ENCODE peak calls at places on chromosome 9, in five cellular contexts. One of them, this sample, is unnamed.

GRCh38 chr9:135343733-135344522 is 135.7 kb upstream of the PPP1R26 start:
- DNase-seq in suprapubic skin: no peak
- DNase-seq in A549: peak; percentile 34
- DNase-seq in K562: peak; percentile 70
- DNase-seq in stomach: peak; percentile 68
- DNase-seq in this sample: no peak

GRCh38 chr9:34742710-34743109 is 32.8 kb upstream of the CCL21 start:
- DNase-seq in A549: no peak
- DNase-seq in suprapubic skin: no peak
- DNase-seq in K562: no peak
- DNase-seq in stomach: no peak
- DNase-seq in this sample: no peak

GRCh38 chr9:4277531-4277991 is 22.3 kb downstream of the GLIS3 start:
- DNase-seq in K562: no peak
- DNase-seq in A549: peak; percentile 70
- DNase-seq in stomach: no peak
- DNase-seq in suprapubic skin: no peak
- DNase-seq in this sample: no peak

GRCh38 chr9:95615246-95615645 is 98.5 kb upstream of the PTCH1 start:
- DNase-seq in K562: no peak
- DNase-seq in A549: no peak
- DNase-seq in suprapubic skin: no peak
- DNase-seq in stomach: no peak
- DNase-seq in this sample: no peak

GRCh38 chr9:2093920-2094597 is 78.9 kb downstream of the SMARCA2 start:
- DNase-seq in A549: peak; percentile 17
- DNase-seq in suprapubic skin: no peak
- DNase-seq in stomach: no peak
- DNase-seq in K562: no peak
- DNase-seq in this sample: no peak

GRCh38 chr9:129291041-129291501 is 113.0 kb upstream of the IER5L start:
- DNase-seq in suprapubic skin: peak; percentile 53
- DNase-seq in K562: no peak
- DNase-seq in A549: no peak
- DNase-seq in stomach: no peak
- DNase-seq in this sample: no peak

GRCh38 chr9:131627326-131627845 is 82.1 kb downstream of the PRRT1B start:
- DNase-seq in suprapubic skin: no peak
- DNase-seq in A549: no peak
- DNase-seq in stomach: no peak
- DNase-seq in K562: no peak
- DNase-seq in this sample: no peak

GRCh38 chr9:98484218-98484617 is 224.5 kb downstream of the GABBR2 start:
- DNase-seq in K562: no peak
- DNase-seq in suprapubic skin: no peak
- DNase-seq in stomach: no peak
- DNase-seq in A549: peak; percentile 12
- DNase-seq in this sample: no peak

GRCh38 chr9:80320916-80321315 is 749.2 kb downstream of the TLE4 start:
- DNase-seq in suprapubic skin: no peak
- DNase-seq in A549: no peak
- DNase-seq in K562: no peak
- DNase-seq in stomach: no peak
- DNase-seq in this sample: no peak

GRCh38 chr9:107888773-107889227 is 399.2 kb upstream of the KLF4 start:
- DNase-seq in A549: no peak
- DNase-seq in stomach: no peak
- DNase-seq in suprapubic skin: no peak
- DNase-seq in K562: no peak
- DNase-seq in this sample: no peak

GRCh38 chr9:98323831-98324135 is 68.3 kb upstream of the TBC1D2 start:
- DNase-seq in suprapubic skin: no peak
- DNase-seq in K562: no peak
- DNase-seq in stomach: no peak
- DNase-seq in A549: no peak
- DNase-seq in this sample: no peak

GRCh38 chr9:136085815-136086212 is 9.3 kb downstream of the NACC2 start:
- DNase-seq in stomach: peak; percentile 89
- DNase-seq in A549: no peak
- DNase-seq in suprapubic skin: no peak
- DNase-seq in K562: no peak
- DNase-seq in this sample: no peak

GRCh38 chr9:19527663-19528062 is 118.9 kb downstream of the ACER2 start:
- DNase-seq in suprapubic skin: no peak
- DNase-seq in A549: no peak
- DNase-seq in stomach: no peak
- DNase-seq in K562: no peak
- DNase-seq in this sample: no peak

GRCh38 chr9:112754578-112754977 is 4.0 kb downstream of the SNX30 start:
- DNase-seq in stomach: no peak
- DNase-seq in A549: no peak
- DNase-seq in suprapubic skin: no peak
- DNase-seq in K562: no peak
- DNase-seq in this sample: no peak

GRCh38 chr9:2208465-2208864 is 193.3 kb downstream of the SMARCA2 start:
- DNase-seq in suprapubic skin: no peak
- DNase-seq in stomach: no peak
- DNase-seq in A549: no peak
- DNase-seq in K562: no peak
- DNase-seq in this sample: no peak

GRCh38 chr9:120750421-120750820 is 36.2 kb upstream of the MEGF9 start:
- DNase-seq in suprapubic skin: no peak
- DNase-seq in A549: no peak
- DNase-seq in K562: no peak
- DNase-seq in stomach: no peak
- DNase-seq in this sample: no peak
- TF ChIP-seq EP300 in suprapubic skin: no peak
- TF ChIP-seq EP300 in A549: no peak
- TF ChIP-seq EP300 in K562: no peak
- TF ChIP-seq EP300 in stomach: no peak
- TF ChIP-seq EP300 in this sample: no peak

DNA sequence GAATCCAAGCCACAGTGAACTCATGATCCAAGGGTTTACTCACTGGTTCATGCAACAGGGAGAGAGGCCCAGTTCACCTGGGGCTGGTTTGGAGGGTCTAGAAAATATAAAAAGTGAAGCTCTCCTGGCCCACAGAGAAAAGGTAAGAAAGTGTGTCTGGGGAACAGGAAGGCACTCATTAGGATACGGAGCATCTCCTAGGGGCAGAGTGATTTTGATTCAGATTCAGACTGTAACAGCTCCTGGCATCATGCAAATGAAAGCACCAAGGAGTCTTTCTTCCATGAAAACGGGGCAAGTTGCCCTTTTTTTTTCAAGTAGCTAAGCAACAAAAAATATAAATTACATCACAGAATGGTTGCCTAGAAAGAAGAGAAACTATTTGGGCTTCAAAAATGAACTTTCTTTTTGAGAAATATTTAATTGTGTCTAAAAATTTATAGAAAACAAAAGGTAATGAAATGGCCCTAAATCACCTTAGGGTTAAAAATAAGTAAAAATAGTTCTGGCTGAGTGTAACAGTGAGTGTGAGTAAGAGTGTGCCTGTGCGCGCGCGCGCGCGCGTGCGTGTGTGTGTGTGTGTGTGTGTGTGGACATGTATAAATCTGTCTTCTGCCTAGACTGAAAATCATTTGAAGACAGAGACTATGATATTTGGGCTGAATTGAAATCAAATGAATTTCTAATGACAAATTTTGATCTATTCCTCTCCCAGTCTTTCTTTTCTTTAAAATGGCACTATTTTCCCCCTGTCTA is 177.8 kb upstream of the ZNF462 start:
- DNase-seq in A549: no peak
- DNase-seq in K562: no peak
- DNase-seq in stomach: no peak
- DNase-seq in suprapubic skin: no peak
- DNase-seq in this sample: no peak
- H3K4me1 ChIP-seq in A549: no peaks in the 10 kb centered on the region
- H3K4me1 ChIP-seq in K562: no peaks in the 10 kb centered on the region
- H3K4me1 ChIP-seq in stomach: no peaks in the 10 kb centered on the region
- H3K4me1 ChIP-seq in suprapubic skin: no peaks in the 10 kb centered on the region
- H3K4me1 ChIP-seq in this sample: no peaks in the 10 kb centered on the region

GRCh38 chr9:77176686-77177142 is 620 bp upstream of the VPS13A start:
- DNase-seq in K562: no peak
- DNase-seq in suprapubic skin: no peak
- DNase-seq in stomach: no peak
- DNase-seq in A549: no peak
- DNase-seq in this sample: no peak
- H3K27ac ChIP-seq in K562: no peak overlapping the region
- H3K27ac ChIP-seq in suprapubic skin: peak overlapping the region; percentile 74
- H3K27ac ChIP-seq in stomach: peak overlapping the region; percentile 81
- H3K27ac ChIP-seq in A549: peak overlapping the region; percentile 87
- H3K27ac ChIP-seq in this sample: peak overlapping the region; percentile 90

DNA sequence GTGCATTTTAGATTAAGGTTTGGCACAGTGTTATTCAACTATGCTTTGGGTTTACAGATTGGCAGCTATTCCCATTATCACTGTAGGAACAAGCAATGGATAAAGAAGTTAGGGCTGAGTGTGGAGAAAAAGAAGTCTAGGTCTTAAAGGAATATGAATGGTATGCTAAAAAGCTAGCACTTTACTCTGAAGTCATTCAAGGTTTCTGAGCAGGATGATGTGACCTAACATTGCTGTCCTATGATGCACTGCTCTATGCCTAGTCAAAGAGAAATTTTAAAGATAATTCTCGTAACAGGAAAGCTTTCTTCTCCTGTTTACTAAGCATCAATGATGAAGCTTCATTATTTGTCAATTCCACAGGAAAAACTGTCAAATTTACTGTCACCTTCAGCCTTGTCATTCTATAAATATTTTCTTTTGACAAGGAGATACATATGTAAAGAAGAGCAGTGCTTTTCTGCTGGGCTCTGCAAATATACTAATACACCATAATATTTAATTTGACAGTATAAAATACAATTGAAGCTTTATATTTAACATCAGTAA is 476.1 kb upstream of the PTPRD start:
- DNase-seq in stomach: no peak
- DNase-seq in suprapubic skin: no peak
- DNase-seq in K562: no peak
- DNase-seq in A549: no peak
- DNase-seq in this sample: no peak
- TF ChIP-seq EP300 in stomach: no peak
- TF ChIP-seq EP300 in suprapubic skin: no peak
- TF ChIP-seq EP300 in K562: no peak
- TF ChIP-seq EP300 in A549: no peak
- TF ChIP-seq EP300 in this sample: no peak

DNA sequence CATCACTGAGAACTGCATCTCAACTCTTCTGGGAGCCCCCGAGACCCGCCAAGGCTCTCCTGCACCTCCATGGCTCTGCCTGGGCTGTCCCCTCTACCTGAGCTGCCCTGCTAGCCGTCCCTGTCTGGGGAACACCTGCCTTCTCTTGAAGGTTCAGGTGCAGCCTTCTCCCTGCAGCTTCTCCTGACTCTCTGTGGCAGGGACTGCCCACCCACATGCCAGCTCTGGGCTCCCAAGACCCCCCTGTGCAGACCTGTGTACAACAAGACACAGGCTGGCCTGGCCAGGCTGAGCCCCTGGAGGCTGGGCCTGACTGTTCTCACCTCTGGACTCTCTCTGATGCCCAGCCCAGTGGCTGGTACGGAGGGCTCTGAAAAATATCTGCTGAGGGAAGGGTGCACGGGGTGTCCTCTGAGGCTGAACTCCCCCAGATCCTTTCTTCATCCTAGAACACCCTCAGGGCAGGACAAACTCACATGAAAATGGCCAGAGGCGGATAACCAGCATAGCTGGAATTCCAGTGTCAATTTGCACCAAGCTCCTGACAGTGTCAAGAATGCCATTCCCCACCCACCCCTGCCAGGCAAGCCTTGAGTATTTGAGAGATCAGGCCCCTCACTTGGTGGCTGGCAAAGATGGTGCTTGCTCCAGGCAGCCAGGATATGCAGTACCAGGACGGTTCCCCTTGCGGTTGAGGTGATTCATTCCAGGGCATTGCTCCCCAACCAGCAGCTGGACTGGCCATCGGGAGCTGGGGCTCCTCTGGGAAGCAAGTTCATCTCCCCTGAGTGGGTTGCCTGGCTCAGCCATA is 40.9 kb upstream of the SLC25A51 start:
- DNase-seq in suprapubic skin: no peak
- DNase-seq in K562: no peak
- DNase-seq in stomach: no peak
- DNase-seq in A549: no peak
- DNase-seq in this sample: no peak
- H3K4me1 ChIP-seq in suprapubic skin: peaks cover 15% of the 10 kb centered on the region
- H3K4me1 ChIP-seq in K562: peaks cover 7% of the 10 kb centered on the region
- H3K4me1 ChIP-seq in stomach: peaks cover 29% of the 10 kb centered on the region
- H3K4me1 ChIP-seq in A549: peaks cover 56% of the 10 kb centered on the region
- H3K4me1 ChIP-seq in this sample: peaks cover 37% of the 10 kb centered on the region